ENCODE peak calls at places on chromosome 15, in five cellular contexts. H, W, R, V and B are unnamed samples.

GRCh38 chr15:59741274-59741906 is 52.3 kb upstream of the BNIP2 start:
- DNase-seq in H (no peak), R (peak), V (peak), W (no peak), B (no peak)

GRCh38 chr15:50024183-50024795 is 94.7 kb downstream of the ATP8B4 start:
- DNase-seq in R (no peak), H (no peak), W (no peak), V (peak), B (no peak)

GRCh38 chr15:99983171-99983891 is 250.1 kb upstream of the LYSMD4 start:
- DNase-seq in H (peak), V (peak), W (no peak), R (peak), B (no peak)

GRCh38 chr15:79451361-79451999 is 19.3 kb downstream of the MINAR1 start:
- DNase-seq in H (no peak), V (no peak), R (no peak), W (no peak), B (no peak)

GRCh38 chr15:101213570-101213969 is 38.3 kb downstream of the CHSY1 start:
- DNase-seq in W (no peak), H (no peak), V (no peak), R (no peak), B (no peak)

GRCh38 chr15:78909791-78910228 is 35.0 kb downstream of the CTSH start:
- DNase-seq in V (peak), R (peak), W (peak), H (no peak), B (no peak)

GRCh38 chr15:92005154-92005553 is 151.6 kb downstream of the SLCO3A1 start:
- DNase-seq in W (no peak), R (no peak), V (no peak), H (no peak), B (no peak)

GRCh38 chr15:90808517-90808939 is 59.9 kb upstream of the FURIN start:
- DNase-seq in V (no peak), R (no peak), W (no peak), H (no peak), B (no peak)

GRCh38 chr15:24784506-24784905 is 108.9 kb downstream of the NPAP1 start:
- DNase-seq in V (no peak), W (no peak), R (no peak), H (no peak), B (no peak)

GRCh38 chr15:36591534-36592411 is 12.3 kb downstream of the CDIN1 start:
- DNase-seq in W (no peak), V (peak), R (no peak), H (no peak), B (no peak)

GRCh38 chr15:66042624-66043023 is 173.3 kb downstream of the RAB11A start:
- DNase-seq in R (no peak), H (peak), W (no peak), V (no peak), B (no peak)

GRCh38 chr15:95598456-95598855 is 732.0 kb upstream of the NR2F2 start:
- DNase-seq in H (no peak), W (no peak), V (no peak), R (no peak), B (no peak)

GRCh38 chr15:74616020-74616939 is 644 bp downstream of the CLK3 start:
- DNase-seq in W (no peak), R (peak), V (peak), H (no peak), B (no peak)

GRCh38 chr15:28125673-28126651 is 26.8 kb upstream of the OCA2 start:
- DNase-seq in W (no peak), V (peak), H (no peak), R (peak), B (peak)

GRCh38 chr15:37585966-37586656 is 348.3 kb upstream of the TMCO5A start:
- DNase-seq in W (no peak), R (no peak), H (no peak), V (peak), B (no peak)

GRCh38 chr15:86572368-86572841 is 492.7 kb downstream of the AGBL1 start:
- DNase-seq in H (no peak), V (no peak), R (no peak), W (no peak), B (no peak)

GRCh38 chr15:29623240-29623639 is 199.0 kb downstream of the TJP1 start:
- DNase-seq in R (no peak), H (no peak), V (no peak), W (no peak), B (no peak)

GRCh38 chr15:60091150-60091549 is 87.0 kb downstream of the FOXB1 start:
- DNase-seq in R (no peak), H (no peak), W (no peak), V (peak), B (no peak)

GRCh38 chr15:62211348-62211747 is 46.3 kb upstream of the C2CD4B start:
- DNase-seq in H (no peak), W (no peak), V (no peak), R (no peak), B (no peak)

GRCh38 chr15:100801256-100801900 is 78.3 kb upstream of the ALDH1A3 start:
- DNase-seq in H (no peak), V (no peak), W (no peak), R (no peak), B (no peak)

GRCh38 chr15:90871716-90872480 is 3.5 kb downstream of the FURIN start:
- DNase-seq in R (no peak), W (no peak), H (no peak), V (no peak), B (no peak)

GRCh38 chr15:99410477-99410876 is 155.3 kb upstream of the MEF2A start:
- DNase-seq in V (no peak), H (no peak), W (no peak), R (no peak), B (no peak)

GRCh38 chr15:64092075-64092820 is 1.4 kb downstream of the CIAO2A start:
- DNase-seq in R (no peak), W (no peak), V (no peak), H (no peak), B (no peak)

GRCh38 chr15:29566914-29567313 is 255.4 kb downstream of the TJP1 start:
- DNase-seq in R (no peak), H (no peak), V (no peak), W (no peak), B (no peak)

GRCh38 chr15:99142562-99142961 is 37.7 kb downstream of the SYNM start:
- DNase-seq in W (peak), H (no peak), V (no peak), R (no peak), B (no peak)

GRCh38 chr15:89299896-89300295 is 34.7 kb downstream of the POLG start:
- DNase-seq in V (peak), H (no peak), R (no peak), W (no peak), B (no peak)

GRCh38 chr15:30791239-30791638 is 112.5 kb upstream of the FAN1 start:
- DNase-seq in V (no peak), H (no peak), W (no peak), R (no peak), B (no peak)

GRCh38 chr15:80773122-80773551 is 6.0 kb upstream of the CEMIP start:
- DNase-seq in W (no peak), V (no peak), H (no peak), R (no peak), B (no peak)

GRCh38 chr15:67805008-67805681 is 20.2 kb upstream of the SKOR1 start:
- DNase-seq in W (peak), R (no peak), H (no peak), V (no peak), B (no peak)

GRCh38 chr15:45855210-45855906 is 220.5 kb downstream of the SQOR start:
- DNase-seq in W (no peak), H (no peak), R (no peak), V (no peak), B (no peak)

GRCh38 chr15:96330064-96330449 is 443 bp upstream of the NR2F2 start:
- DNase-seq in H (no peak), V (peak), R (peak), W (peak), B (no peak)

GRCh38 chr15:74322558-74323180 is 44.8 kb downstream of the CYP11A1 start:
- DNase-seq in H (no peak), R (peak), W (peak), V (peak), B (no peak)

GRCh38 chr15:88622605-88622975 is 1.4 kb downstream of the AEN start:
- DNase-seq in V (no peak), H (no peak), W (no peak), R (no peak), B (no peak)

GRCh38 chr15:39115379-39116057 is 465.4 kb upstream of the THBS1 start:
- DNase-seq in R (no peak), H (no peak), V (no peak), W (no peak), B (no peak)
- TF ChIP-seq CTCF in R (no peak), H (no peak), V (no peak), W (no peak), B (no peak)

DNA sequence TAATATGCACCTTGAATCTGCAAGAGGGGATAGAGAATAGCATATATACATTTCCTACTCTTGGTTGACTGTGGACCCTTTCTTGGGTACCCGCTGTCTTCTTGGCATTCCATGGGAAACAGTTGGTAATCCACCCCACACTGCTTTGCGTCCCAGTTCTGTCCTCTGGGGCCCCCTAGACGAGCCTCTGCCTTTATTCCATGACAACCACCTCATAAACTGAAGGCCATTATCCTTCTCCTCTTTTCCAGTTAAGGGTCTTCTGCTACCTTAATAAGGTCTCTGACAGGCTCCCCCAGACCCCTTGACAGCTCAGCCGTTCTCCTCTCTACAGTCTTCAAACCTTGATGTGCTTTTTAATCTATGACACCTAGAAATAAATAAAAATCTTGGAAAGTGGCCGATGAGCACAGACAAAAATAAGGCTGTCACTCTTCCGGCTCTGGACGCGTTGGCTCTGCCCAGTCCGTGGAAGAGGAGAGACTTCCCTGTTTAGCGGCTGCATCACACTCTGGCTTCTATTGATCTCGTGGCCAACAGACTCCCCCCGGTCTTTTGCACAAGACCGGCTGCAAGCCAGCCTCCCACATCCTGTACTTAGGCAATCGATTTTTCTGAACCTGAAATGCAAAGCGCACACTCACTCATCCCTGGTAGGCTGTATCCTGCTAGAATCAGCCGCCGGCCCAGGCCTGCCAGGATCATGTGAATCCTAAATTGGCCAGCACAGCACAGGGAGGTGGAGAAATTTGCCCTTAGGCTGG is 251.0 kb upstream of the TLE3 start:
- DNase-seq in R (no peak), H (no peak), V (peak), W (peak), B (no peak)
- TF ChIP-seq CTCF in R (no peak), H (no peak), V (no peak), W (no peak), B (no peak)

GRCh38 chr15:44319385-44319784 is 30.9 kb downstream of the GOLM2 start:
- DNase-seq in W (no peak), R (no peak), H (no peak), V (no peak), B (no peak)
- TF ChIP-seq CTCF in W (no peak), R (no peak), H (peak), V (no peak), B (no peak)

GRCh38 chr15:84638103-84638502 is 16.0 kb downstream of the WDR73 start:
- DNase-seq in V (no peak), W (no peak), R (no peak), H (no peak), B (no peak)
- TF ChIP-seq CTCF in V (no peak), W (no peak), R (no peak), H (peak), B (no peak)

GRCh38 chr15:72562878-72563277 is 88.7 kb downstream of the ARIH1 start:
- DNase-seq in R (no peak), H (no peak), W (no peak), V (no peak), B (no peak)

GRCh38 chr15:72554471-72555425 is 80.6 kb downstream of the ARIH1 start:
- DNase-seq in V (peak), R (no peak), W (no peak), H (no peak), B (no peak)

GRCh38 chr15:72559781-72560180 is 85.7 kb downstream of the ARIH1 start:
- DNase-seq in R (no peak), W (no peak), V (no peak), H (no peak), B (no peak)
- TF ChIP-seq CTCF in R (no peak), W (no peak), V (no peak), H (no peak), B (no peak)

GRCh38 chr15:75720297-75720696 is 7.6 kb upstream of the CSPG4 start:
- DNase-seq in W (no peak), H (no peak), R (no peak), V (no peak), B (no peak)

GRCh38 chr15:75721462-75721922 is 8.8 kb upstream of the CSPG4 start:
- DNase-seq in H (no peak), R (no peak), W (no peak), V (no peak), B (no peak)

GRCh38 chr15:75723171-75723846 is 10.7 kb upstream of the CSPG4 start:
- DNase-seq in V (no peak), W (no peak), H (no peak), R (no peak), B (no peak)

GRCh38 chr15:75721923-75722870 is 9.5 kb upstream of the CSPG4 start:
- DNase-seq in R (no peak), H (no peak), W (no peak), V (no peak), B (no peak)

DNA sequence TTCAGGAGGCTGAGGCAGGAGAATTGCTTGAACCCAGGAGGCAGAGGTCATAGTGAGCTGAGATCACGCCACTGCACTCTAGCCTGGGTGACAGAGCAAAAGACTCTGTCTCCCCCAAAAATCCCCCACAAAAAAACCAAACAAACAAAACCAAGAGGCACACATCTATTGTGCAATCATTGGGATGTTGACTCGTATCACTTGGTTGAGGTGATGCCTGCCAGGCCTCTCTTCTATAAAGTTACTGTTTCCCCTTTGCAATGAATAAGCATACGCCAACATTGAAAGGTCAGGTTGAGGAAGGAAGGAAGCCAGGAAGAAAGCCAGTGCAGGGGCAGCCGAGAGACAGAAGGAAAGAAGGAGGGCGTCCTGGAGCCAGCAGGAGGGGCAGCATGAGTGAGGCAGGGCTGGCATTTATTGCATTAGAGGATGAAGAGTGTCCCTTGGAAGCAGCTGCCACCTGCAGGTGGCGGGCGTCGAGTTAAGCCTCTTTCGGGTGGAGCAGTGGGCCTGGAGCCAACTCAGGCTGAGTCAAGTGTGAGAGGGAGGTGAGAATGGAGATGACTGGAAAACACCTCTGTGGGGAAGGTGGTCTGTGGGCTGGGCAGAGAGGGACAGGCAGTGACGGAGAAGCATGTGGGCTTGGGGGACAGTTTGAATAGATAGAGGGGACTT is 8.3 kb upstream of the CSPG4 start:
- DNase-seq in W (no peak), H (no peak), V (no peak), R (no peak), B (peak)
- TF ChIP-seq CTCF in W (peak), H (peak), V (no peak), R (no peak), B (peak)

DNA sequence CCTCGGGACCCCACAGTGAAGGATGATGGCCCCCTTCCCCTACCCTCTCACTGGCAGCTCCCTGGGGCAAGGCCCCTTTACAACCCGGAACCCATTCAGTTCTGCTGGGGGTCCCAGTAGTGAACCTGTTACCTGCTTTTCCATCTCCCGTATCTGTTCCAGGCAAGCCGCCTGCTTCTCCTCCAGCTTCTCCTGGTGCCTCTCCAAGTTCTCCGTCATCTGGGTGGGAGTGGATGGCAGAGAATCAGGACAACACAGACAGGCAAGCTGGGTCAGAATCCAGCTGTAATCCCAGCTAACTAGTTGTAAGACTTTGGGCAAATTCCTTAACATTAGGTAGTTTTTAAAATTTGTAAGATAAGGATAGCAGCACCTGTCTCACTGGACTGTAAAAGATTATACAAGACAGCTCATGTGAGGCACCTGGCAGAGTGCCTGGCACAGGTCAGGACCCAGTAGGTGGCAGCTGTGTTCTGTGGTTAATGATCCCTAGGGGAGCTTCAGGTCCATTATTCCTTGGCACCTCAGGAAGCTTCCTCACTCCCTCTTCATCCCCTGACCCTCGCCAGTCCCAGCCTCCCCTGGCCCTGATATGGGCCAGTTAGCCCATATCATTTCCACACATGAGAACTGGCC is 6.4 kb upstream of the ANKRD63 start:
- DNase-seq in W (no peak), H (no peak), R (no peak), V (no peak), B (no peak)
- TF ChIP-seq CTCF in W (no peak), H (no peak), R (no peak), V (no peak), B (no peak)

GRCh38 chr15:57213783-57214366 is 162.4 kb upstream of the CGNL1 start:
- DNase-seq in V (peak), W (no peak), H (no peak), R (no peak), B (no peak)
- TF ChIP-seq CTCF in V (peak), W (peak), H (no peak), R (no peak), B (peak)

GRCh38 chr15:32029409-32029861 is 880 bp upstream of the CHRNA7 start:
- DNase-seq in H (no peak), V (peak), W (no peak), R (peak), B (no peak)
- TF ChIP-seq CTCF in H (peak), V (peak), W (peak), R (no peak), B (peak)